ENCODE peak calls at places on chromosomes 11 and 22, in eight cellular contexts. P, M, Z, U, L, Y, R and N are unnamed samples.

GRCh38 chr11:10866893-10867331 is 9.1 kb upstream of the ZBED5 start:
- DNase-seq in U (no peak), L (no peak), R (no peak), Y (no peak), Z (no peak), M (no peak), P (peak), N (no peak)

GRCh38 chr11:1628506-1629325 is 859 bp upstream of the KRTAP5-5 start:
- DNase-seq in R (peak), U (no peak), Y (no peak), Z (peak), P (peak), L (no peak), M (no peak), N (no peak)

GRCh38 chr22:48382197-48382596 is 1445.5 kb downstream of the BRD1 start:
- DNase-seq in M (no peak), L (no peak), Y (no peak), P (peak), Z (no peak), U (no peak), R (no peak), N (no peak)

GRCh38 chr22:33922268-33922667 is 2.0 kb upstream of the LARGE1 start:
- DNase-seq in Z (no peak), M (peak), L (peak), Y (no peak), P (no peak), U (no peak), R (no peak), N (no peak)

GRCh38 chr11:24609778-24610177 is 112.9 kb downstream of the LUZP2 start:
- DNase-seq in R (no peak), P (no peak), U (no peak), Z (no peak), Y (no peak), L (no peak), M (no peak), N (no peak)

GRCh38 chr11:2519879-2520735 is 75.3 kb downstream of the KCNQ1 start:
- DNase-seq in U (peak), R (peak), Y (no peak), Z (no peak), L (peak), P (peak), M (no peak), N (no peak)

GRCh38 chr22:41513391-41513790 is 30.9 kb downstream of the POLR3H start:
- DNase-seq in P (no peak), L (no peak), U (no peak), M (no peak), Y (no peak), R (no peak), Z (no peak), N (no peak)

GRCh38 chr11:119849872-119850271 is 120.9 kb upstream of the NECTIN1 start:
- DNase-seq in L (no peak), Y (no peak), U (no peak), R (no peak), Z (no peak), P (no peak), M (no peak), N (no peak)

GRCh38 chr11:27458182-27458581 is 14.4 kb downstream of the LGR4 start:
- DNase-seq in P (no peak), R (no peak), Z (no peak), M (no peak), U (no peak), L (no peak), Y (no peak), N (no peak)

GRCh38 chr11:3375552-3375951 is 3.4 kb downstream of the ZNF195 start:
- DNase-seq in P (peak), M (no peak), Y (no peak), U (no peak), R (no peak), L (no peak), Z (no peak), N (no peak)

GRCh38 chr11:62048101-62048500 is 75.7 kb upstream of the INCENP start:
- DNase-seq in U (no peak), Z (no peak), R (no peak), Y (no peak), L (no peak), M (no peak), P (no peak), N (no peak)

GRCh38 chr11:10942621-10943020 is 84.8 kb upstream of the ZBED5 start:
- DNase-seq in L (no peak), P (no peak), U (no peak), Z (no peak), M (no peak), Y (no peak), R (no peak), N (no peak)

GRCh38 chr11:19853901-19854300 is 141.3 kb downstream of the NAV2 start:
- DNase-seq in M (no peak), P (no peak), L (no peak), U (no peak), Y (no peak), Z (no peak), R (no peak), N (no peak)

GRCh38 chr11:19163627-19164026 is 38.2 kb downstream of the CSRP3 start:
- DNase-seq in M (no peak), Y (no peak), Z (no peak), L (no peak), P (no peak), U (no peak), R (no peak), N (no peak)

GRCh38 chr11:64305691-64306562 is 603 bp downstream of the ESRRA start:
- DNase-seq in P (peak), U (peak), Y (no peak), M (peak), Z (peak), R (no peak), L (no peak), N (peak)

GRCh38 chr11:7691759-7692334 is 14.4 kb downstream of the OVCH2 start:
- DNase-seq in Y (no peak), R (no peak), M (no peak), L (no peak), U (no peak), P (no peak), Z (no peak), N (no peak)

GRCh38 chr22:50153756-50154140 is 16.8 kb upstream of the PANX2 start:
- DNase-seq in U (no peak), L (no peak), M (no peak), R (no peak), P (peak), Z (no peak), Y (no peak), N (no peak)

DNA sequence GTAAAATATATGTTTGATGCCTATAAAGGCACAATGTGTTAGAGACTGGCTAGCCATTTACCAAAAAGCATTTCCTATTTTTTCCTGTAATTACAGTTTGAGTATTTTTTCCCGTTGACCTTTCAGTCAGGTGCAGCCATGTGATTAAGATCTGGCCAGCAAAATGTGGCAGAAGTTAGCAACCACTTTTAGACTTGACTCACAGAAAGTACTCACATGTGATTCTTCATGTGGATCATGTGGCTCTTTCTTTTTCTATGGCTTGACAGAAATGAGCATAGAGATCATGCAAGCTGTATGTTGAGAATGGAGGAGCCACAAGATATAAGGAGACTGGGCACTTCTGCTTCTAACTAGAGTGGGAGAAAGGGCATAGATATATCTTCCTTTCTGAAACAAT is 27.3 kb upstream of the RAB38 start:
- DNase-seq in P (no peak), Z (no peak), Y (no peak), L (no peak), R (no peak), M (no peak), U (no peak), N (no peak)
- TF ChIP-seq POLR2AphosphoS5 in P (no peak), Z (no peak), Y (no peak), L (no peak), R (no peak), M (no peak), U (no peak), N (no peak)

GRCh38 chr22:46678003-46678657 is 57.9 kb downstream of the GRAMD4 start:
- DNase-seq in M (no peak), R (no peak), Y (no peak), Z (no peak), P (no peak), L (no peak), U (no peak), N (no peak)
- TF ChIP-seq POLR2AphosphoS5 in M (no peak), R (no peak), Y (no peak), Z (no peak), P (no peak), L (no peak), U (no peak), N (no peak)

GRCh38 chr11:68354181-68354872 is 41.9 kb downstream of the LRP5 start:
- DNase-seq in M (peak), Y (no peak), Z (peak), R (no peak), U (no peak), P (no peak), L (peak), N (peak)
- TF ChIP-seq POLR2AphosphoS5 in M (peak), Y (no peak), Z (no peak), R (no peak), U (peak), P (no peak), L (peak), N (peak)

DNA sequence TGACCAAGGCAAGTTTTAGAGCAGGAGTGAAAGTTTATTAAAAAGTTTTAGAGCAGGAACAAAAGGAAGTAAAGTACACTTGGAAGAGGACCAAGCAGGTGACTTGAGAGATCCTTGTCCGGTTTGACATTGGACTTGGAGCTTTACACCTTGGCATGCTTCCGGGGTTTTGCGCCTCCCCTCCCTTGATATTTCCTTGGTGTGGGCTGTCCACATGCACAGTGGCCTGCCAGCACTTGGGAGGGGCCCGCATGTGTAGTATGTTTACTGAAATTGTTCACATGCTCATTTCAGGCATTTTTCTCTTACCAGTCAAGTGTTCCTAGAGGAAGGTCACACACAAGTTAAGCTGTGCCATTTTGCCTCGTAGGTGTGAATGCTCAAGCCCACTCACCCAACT is 19.0 kb upstream of the THRSP start:
- DNase-seq in L (no peak), P (no peak), Z (no peak), Y (no peak), R (no peak), M (no peak), U (no peak), N (no peak)
- TF ChIP-seq POLR2AphosphoS5 in L (no peak), P (no peak), Z (no peak), Y (no peak), R (no peak), M (no peak), U (no peak), N (no peak)

DNA sequence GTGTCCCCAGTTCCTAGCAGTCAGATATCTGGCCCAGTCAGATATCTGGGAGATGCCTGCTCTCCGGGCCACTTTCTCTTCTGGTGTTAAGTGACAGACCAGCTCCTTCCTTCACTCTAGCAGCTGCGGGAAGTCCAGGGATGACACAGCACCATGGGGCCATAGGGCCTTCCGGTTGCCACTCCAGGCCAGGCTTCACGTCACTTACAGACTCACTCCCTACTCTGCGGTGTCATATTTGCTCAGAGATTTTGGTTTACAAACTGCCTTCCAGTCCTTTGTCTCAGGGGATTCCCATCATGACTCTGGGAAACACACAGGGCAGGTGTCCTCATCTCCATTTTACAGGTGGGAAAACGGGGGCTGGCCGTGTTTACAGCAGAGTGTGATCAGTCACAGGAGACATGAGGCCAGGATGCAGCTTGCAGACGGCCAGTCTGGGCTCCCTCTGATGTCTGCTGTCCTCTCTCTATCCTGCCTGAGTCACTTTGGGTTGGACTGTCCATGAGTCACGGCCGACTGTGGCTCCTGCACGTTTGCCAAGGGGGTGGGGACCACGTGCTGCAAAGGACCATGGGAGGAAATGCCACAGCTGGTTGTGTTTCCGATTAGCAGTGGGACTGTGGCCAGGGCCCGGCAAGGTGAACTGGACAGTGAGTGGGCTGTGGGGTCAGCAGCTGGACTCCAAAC is 8.2 kb upstream of the TBC1D22A start:
- DNase-seq in R (no peak), Z (peak), P (peak), M (peak), U (no peak), Y (no peak), L (peak), N (peak)
- TF ChIP-seq POLR2AphosphoS5 in R (no peak), Z (peak), P (peak), M (peak), U (peak), Y (no peak), L (peak), N (peak)